ENCODE peak calls at places on chromosomes 3 and 15, in six cellular contexts. One of them, this sample, is unnamed.

GRCh38 chr3:170056710-170057454 is 19.1 kb downstream of the GPR160 start:
- DNase-seq in naive thymus-derived CD4-positive, alpha-beta T cell: no peak
- DNase-seq in cardiac muscle cell: no peak
- DNase-seq in adrenal gland: no peak
- DNase-seq in esophagus squamous epithelium: no peak
- DNase-seq in prostate gland: no peak
- DNase-seq in this sample: no peak

GRCh38 chr15:60001642-60002527 is 2.2 kb upstream of the FOXB1 start:
- DNase-seq in naive thymus-derived CD4-positive, alpha-beta T cell: no peak
- DNase-seq in esophagus squamous epithelium: no peak
- DNase-seq in cardiac muscle cell: no peak
- DNase-seq in adrenal gland: no peak
- DNase-seq in prostate gland: no peak
- DNase-seq in this sample: no peak

GRCh38 chr15:53197426-53197839 is 407.3 kb upstream of the ONECUT1 start:
- DNase-seq in esophagus squamous epithelium: no peak
- DNase-seq in naive thymus-derived CD4-positive, alpha-beta T cell: no peak
- DNase-seq in prostate gland: peak; percentile 32
- DNase-seq in cardiac muscle cell: peak; percentile 51
- DNase-seq in adrenal gland: peak; percentile 54
- DNase-seq in this sample: no peak

GRCh38 chr3:126551839-126552687 is 6.7 kb downstream of the C3orf22 start:
- DNase-seq in cardiac muscle cell: no peak
- DNase-seq in esophagus squamous epithelium: no peak
- DNase-seq in naive thymus-derived CD4-positive, alpha-beta T cell: no peak
- DNase-seq in prostate gland: no peak
- DNase-seq in adrenal gland: no peak
- DNase-seq in this sample: no peak

GRCh38 chr3:187735837-187736236 is 9.4 kb downstream of the BCL6 start:
- DNase-seq in prostate gland: no peak
- DNase-seq in adrenal gland: no peak
- DNase-seq in naive thymus-derived CD4-positive, alpha-beta T cell: no peak
- DNase-seq in esophagus squamous epithelium: no peak
- DNase-seq in cardiac muscle cell: peak; percentile 10
- DNase-seq in this sample: no peak

GRCh38 chr3:138213373-138214085 is 26.4 kb downstream of the ARMC8 start:
- DNase-seq in esophagus squamous epithelium: no peak
- DNase-seq in naive thymus-derived CD4-positive, alpha-beta T cell: no peak
- DNase-seq in prostate gland: no peak
- DNase-seq in adrenal gland: no peak
- DNase-seq in cardiac muscle cell: no peak
- DNase-seq in this sample: no peak

GRCh38 chr3:29527251-29527650 is 246.4 kb downstream of the RBMS3 start:
- DNase-seq in prostate gland: no peak
- DNase-seq in esophagus squamous epithelium: no peak
- DNase-seq in adrenal gland: no peak
- DNase-seq in cardiac muscle cell: peak; percentile 43
- DNase-seq in naive thymus-derived CD4-positive, alpha-beta T cell: no peak
- DNase-seq in this sample: no peak

GRCh38 chr15:79179108-79179561 is 88.6 kb upstream of the RASGRF1 start:
- DNase-seq in adrenal gland: peak; percentile 52
- DNase-seq in esophagus squamous epithelium: no peak
- DNase-seq in prostate gland: peak; percentile 42
- DNase-seq in cardiac muscle cell: peak; percentile 18
- DNase-seq in naive thymus-derived CD4-positive, alpha-beta T cell: no peak
- DNase-seq in this sample: no peak

GRCh38 chr15:29268706-29269484 is 727 bp downstream of the NSMCE3 start:
- DNase-seq in prostate gland: peak; percentile 17
- DNase-seq in naive thymus-derived CD4-positive, alpha-beta T cell: peak; percentile 69
- DNase-seq in adrenal gland: peak; percentile 44
- DNase-seq in cardiac muscle cell: peak; percentile 33
- DNase-seq in esophagus squamous epithelium: no peak
- DNase-seq in this sample: peak; percentile 64

DNA sequence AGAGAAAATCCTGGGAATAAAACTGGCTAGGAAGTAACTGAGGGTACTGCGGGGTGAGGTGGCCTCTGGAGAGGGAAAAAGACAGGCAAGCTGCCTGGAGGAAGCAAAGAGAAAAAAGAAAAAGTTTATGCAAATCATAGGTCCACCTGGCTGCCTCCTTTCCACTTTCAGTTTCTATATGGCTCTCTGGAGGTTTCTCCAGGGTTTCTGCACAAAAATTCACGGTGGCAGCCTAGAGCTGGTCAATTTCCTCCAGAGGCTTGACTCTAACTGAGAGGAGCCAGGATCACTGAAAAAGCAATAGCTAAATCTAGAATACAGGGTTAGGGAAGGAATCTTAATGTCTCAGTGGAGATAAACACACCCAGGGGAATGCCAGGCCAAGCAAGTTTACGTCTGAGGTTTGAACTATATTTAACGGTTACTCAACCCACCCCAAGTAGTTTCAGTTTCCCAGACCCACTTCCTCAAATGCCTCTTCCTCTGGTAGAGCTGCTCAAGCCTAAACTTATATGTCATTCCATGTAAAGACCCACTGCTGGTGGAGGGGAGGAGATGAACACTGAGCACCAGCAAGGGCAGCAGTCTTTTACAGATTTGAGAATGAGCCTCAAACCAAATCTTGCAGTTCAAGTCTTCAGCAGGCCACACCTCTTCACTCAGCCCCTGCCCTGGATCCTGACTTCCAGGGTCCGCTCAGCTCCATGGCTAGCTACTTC is 5.7 kb downstream of the LYSMD2 start:
- DNase-seq in esophagus squamous epithelium: no peak
- DNase-seq in prostate gland: no peak
- DNase-seq in adrenal gland: peak; percentile 12
- DNase-seq in cardiac muscle cell: peak; percentile 82
- DNase-seq in naive thymus-derived CD4-positive, alpha-beta T cell: peak; percentile 70
- DNase-seq in this sample: no peak
- H3K4me3 ChIP-seq in esophagus squamous epithelium: peak overlapping the region; percentile 32
- H3K4me3 ChIP-seq in prostate gland: no peak overlapping the region
- H3K4me3 ChIP-seq in adrenal gland: peak overlapping the region; percentile 15
- H3K4me3 ChIP-seq in cardiac muscle cell: no peak overlapping the region
- H3K4me3 ChIP-seq in naive thymus-derived CD4-positive, alpha-beta T cell: peak overlapping the region; percentile 59
- H3K4me3 ChIP-seq in this sample: peak overlapping the region; percentile 59

GRCh38 chr3:55543228-55543627 is 56.1 kb upstream of the WNT5A start:
- DNase-seq in esophagus squamous epithelium: no peak
- DNase-seq in prostate gland: no peak
- DNase-seq in adrenal gland: no peak
- DNase-seq in cardiac muscle cell: no peak
- DNase-seq in naive thymus-derived CD4-positive, alpha-beta T cell: no peak
- DNase-seq in this sample: no peak
- H3K27me3 ChIP-seq in esophagus squamous epithelium: no peaks in the 10 kb centered on the region
- H3K27me3 ChIP-seq in prostate gland: no peaks in the 10 kb centered on the region
- H3K27me3 ChIP-seq in adrenal gland: no peaks in the 10 kb centered on the region
- H3K27me3 ChIP-seq in cardiac muscle cell: no peaks in the 10 kb centered on the region
- H3K27me3 ChIP-seq in naive thymus-derived CD4-positive, alpha-beta T cell: no peaks in the 10 kb centered on the region
- H3K27me3 ChIP-seq in this sample: no peaks in the 10 kb centered on the region

GRCh38 chr3:77605865-77606264 is 566.0 kb downstream of the ROBO2 start:
- DNase-seq in esophagus squamous epithelium: no peak
- DNase-seq in cardiac muscle cell: no peak
- DNase-seq in naive thymus-derived CD4-positive, alpha-beta T cell: no peak
- DNase-seq in prostate gland: no peak
- DNase-seq in adrenal gland: no peak
- DNase-seq in this sample: no peak

GRCh38 chr3:77602722-77603121 is 562.8 kb downstream of the ROBO2 start:
- DNase-seq in adrenal gland: no peak
- DNase-seq in naive thymus-derived CD4-positive, alpha-beta T cell: no peak
- DNase-seq in cardiac muscle cell: no peak
- DNase-seq in prostate gland: no peak
- DNase-seq in esophagus squamous epithelium: no peak
- DNase-seq in this sample: no peak

GRCh38 chr3:77605308-77605707 is 565.4 kb downstream of the ROBO2 start:
- DNase-seq in prostate gland: no peak
- DNase-seq in esophagus squamous epithelium: no peak
- DNase-seq in adrenal gland: no peak
- DNase-seq in cardiac muscle cell: no peak
- DNase-seq in naive thymus-derived CD4-positive, alpha-beta T cell: no peak
- DNase-seq in this sample: no peak

GRCh38 chr3:77599948-77600347 is 560.0 kb downstream of the ROBO2 start:
- DNase-seq in esophagus squamous epithelium: no peak
- DNase-seq in naive thymus-derived CD4-positive, alpha-beta T cell: no peak
- DNase-seq in adrenal gland: no peak
- DNase-seq in cardiac muscle cell: no peak
- DNase-seq in prostate gland: no peak
- DNase-seq in this sample: no peak

DNA sequence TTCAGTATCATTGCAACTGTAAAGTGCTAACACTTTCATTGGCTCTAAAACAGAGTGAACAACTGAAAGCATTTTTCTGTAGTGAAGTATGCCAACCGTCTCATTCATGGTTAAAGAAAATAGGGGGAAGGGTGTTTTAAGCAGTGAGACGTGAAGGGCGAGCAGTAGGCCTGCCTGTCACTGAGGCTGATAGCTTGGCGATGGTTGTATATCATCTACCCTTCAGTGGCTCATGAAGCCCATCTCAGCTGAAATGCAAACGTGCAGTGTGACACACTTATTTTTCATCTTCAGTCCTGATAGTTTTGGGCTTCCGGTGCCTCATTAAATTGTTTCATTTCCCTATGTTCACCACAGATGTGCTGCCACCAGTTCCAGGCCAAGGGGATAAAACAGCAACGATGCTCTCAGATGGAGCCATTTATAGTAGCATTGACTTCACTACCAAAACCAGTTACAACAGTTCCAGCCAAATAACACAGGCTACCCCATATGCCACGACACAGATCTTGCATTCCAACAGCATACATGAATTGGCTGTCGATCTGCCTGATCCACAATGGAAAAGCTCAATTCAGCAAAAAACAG is 562.0 kb downstream of the ROBO2 start:
- DNase-seq in prostate gland: no peak
- DNase-seq in esophagus squamous epithelium: no peak
- DNase-seq in naive thymus-derived CD4-positive, alpha-beta T cell: no peak
- DNase-seq in cardiac muscle cell: no peak
- DNase-seq in adrenal gland: no peak
- DNase-seq in this sample: no peak
- H3K4me3 ChIP-seq in prostate gland: no peak overlapping the region
- H3K4me3 ChIP-seq in esophagus squamous epithelium: no peak overlapping the region
- H3K4me3 ChIP-seq in naive thymus-derived CD4-positive, alpha-beta T cell: no peak overlapping the region
- H3K4me3 ChIP-seq in cardiac muscle cell: no peak overlapping the region
- H3K4me3 ChIP-seq in adrenal gland: no peak overlapping the region
- H3K4me3 ChIP-seq in this sample: no peak overlapping the region

DNA sequence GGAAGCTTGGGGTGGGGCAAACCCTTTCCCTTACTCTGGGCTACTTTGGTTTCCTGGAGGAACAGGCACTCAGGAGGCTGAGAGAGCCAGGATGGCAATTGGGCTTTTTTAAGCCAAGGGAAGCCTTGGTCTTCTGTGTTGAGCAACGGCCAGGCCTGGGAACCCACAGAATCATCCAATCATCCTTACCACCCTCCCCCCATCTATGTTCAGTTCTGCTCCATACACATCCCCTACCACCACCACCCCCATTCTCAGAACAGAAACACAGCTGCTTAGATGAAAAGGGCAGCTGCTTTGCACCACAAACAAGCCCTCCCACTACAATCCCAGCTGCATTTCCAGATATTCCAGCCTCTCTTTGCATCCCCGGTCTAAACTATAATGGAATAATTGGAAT is 21.0 kb downstream of the SEMA5B start:
- DNase-seq in adrenal gland: no peak
- DNase-seq in cardiac muscle cell: no peak
- DNase-seq in esophagus squamous epithelium: no peak
- DNase-seq in prostate gland: no peak
- DNase-seq in naive thymus-derived CD4-positive, alpha-beta T cell: no peak
- DNase-seq in this sample: no peak
- H3K27me3 ChIP-seq in adrenal gland: no peaks in the 10 kb centered on the region
- H3K27me3 ChIP-seq in cardiac muscle cell: peaks cover 5% of the 10 kb centered on the region
- H3K27me3 ChIP-seq in esophagus squamous epithelium: no peaks in the 10 kb centered on the region
- H3K27me3 ChIP-seq in prostate gland: no peaks in the 10 kb centered on the region
- H3K27me3 ChIP-seq in naive thymus-derived CD4-positive, alpha-beta T cell: no peaks in the 10 kb centered on the region
- H3K27me3 ChIP-seq in this sample: no peaks in the 10 kb centered on the region

DNA sequence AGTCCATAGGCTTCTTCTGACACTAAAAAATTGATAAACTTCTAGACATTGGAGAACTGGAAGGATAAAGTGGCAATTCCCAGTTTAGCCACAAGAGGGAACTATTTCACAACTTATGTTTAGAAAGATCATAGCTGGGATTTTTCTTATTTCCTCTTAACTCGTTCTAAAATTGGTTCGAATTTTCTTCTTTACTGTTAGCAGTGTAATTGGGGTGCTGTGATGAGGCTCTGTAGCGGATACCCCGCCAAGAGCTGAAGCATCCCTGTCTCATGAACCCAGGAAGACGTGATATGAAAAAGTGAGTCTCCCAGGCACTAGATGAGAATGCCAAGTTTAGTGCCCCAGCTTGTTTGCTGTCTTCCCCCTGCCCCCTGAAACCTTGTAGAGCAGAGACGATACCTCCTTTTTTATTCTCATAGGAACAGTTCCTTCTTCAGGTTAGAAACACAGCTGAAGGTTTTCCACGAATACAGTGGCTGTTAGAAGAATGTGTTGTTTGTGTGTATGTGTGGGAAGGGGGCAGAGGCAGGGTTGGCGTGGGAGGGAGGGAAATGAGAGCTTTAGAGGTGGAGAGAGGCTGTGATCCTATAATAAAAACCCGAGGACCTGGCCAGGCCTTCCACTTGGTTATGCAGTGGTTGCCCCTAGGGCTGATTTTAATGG is 85.2 kb downstream of the PDCD6IP start:
- DNase-seq in adrenal gland: no peak
- DNase-seq in cardiac muscle cell: peak; percentile 51
- DNase-seq in prostate gland: no peak
- DNase-seq in esophagus squamous epithelium: no peak
- DNase-seq in naive thymus-derived CD4-positive, alpha-beta T cell: peak; percentile 18
- DNase-seq in this sample: no peak
- H3K4me3 ChIP-seq in adrenal gland: no peak overlapping the region
- H3K4me3 ChIP-seq in cardiac muscle cell: no peak overlapping the region
- H3K4me3 ChIP-seq in prostate gland: no peak overlapping the region
- H3K4me3 ChIP-seq in esophagus squamous epithelium: no peak overlapping the region
- H3K4me3 ChIP-seq in naive thymus-derived CD4-positive, alpha-beta T cell: no peak overlapping the region
- H3K4me3 ChIP-seq in this sample: no peak overlapping the region

DNA sequence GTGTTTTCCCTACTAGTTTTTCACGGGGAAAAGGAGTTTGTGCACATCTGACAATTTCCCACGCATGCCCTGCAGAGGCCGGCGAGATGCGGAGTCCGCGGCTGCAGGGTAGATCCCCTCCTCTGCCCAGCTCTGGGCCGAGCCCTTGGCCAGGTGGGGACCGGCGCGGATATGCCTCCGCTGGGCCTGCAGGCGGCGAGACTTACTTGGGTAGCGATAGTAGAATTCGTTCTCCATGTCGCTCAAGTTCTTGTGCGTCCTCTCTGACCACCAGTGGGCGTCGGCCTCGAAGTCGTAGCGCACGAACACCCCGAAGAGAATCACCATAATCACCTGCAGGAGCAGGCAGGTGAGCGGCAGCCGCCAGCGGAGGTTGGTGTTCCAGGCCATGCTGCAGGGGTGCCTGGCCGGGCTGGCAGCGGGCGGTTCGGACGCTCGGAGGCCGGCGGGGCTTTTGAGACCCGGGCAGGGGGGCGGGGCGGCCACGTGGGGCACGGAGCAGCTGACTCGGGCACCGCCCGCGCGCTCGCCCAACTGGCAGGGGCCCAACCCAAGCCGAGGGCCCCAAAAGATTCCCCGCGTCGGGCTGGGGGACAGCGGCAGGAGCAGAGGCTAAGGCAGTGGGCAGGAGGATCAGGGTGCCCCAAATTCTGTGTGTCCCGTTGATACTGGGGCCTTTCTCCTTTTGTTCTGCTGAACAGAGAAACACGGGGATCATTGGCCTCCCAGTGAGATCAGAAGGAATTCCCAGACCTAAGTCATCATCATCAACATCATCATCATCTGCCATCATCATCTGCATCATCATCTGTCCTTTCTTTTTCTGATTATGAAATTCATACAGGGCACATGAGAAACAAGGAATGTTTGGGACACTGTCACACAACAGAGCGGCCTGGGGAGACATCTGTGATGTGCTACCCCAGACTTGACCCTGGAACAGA is at the start of gene RHCG:
- DNase-seq in adrenal gland: peak; percentile 18
- DNase-seq in esophagus squamous epithelium: no peak
- DNase-seq in prostate gland: no peak
- DNase-seq in cardiac muscle cell: peak; percentile 60
- DNase-seq in naive thymus-derived CD4-positive, alpha-beta T cell: no peak
- DNase-seq in this sample: no peak
- H3K27me3 ChIP-seq in adrenal gland: peaks cover 36% of the 10 kb centered on the region
- H3K27me3 ChIP-seq in esophagus squamous epithelium: no peaks in the 10 kb centered on the region
- H3K27me3 ChIP-seq in prostate gland: peaks cover 5% of the 10 kb centered on the region
- H3K27me3 ChIP-seq in cardiac muscle cell: peaks cover 56% of the 10 kb centered on the region
- H3K27me3 ChIP-seq in naive thymus-derived CD4-positive, alpha-beta T cell: peaks cover 7% of the 10 kb centered on the region
- H3K27me3 ChIP-seq in this sample: peaks cover 13% of the 10 kb centered on the region